ENCODE peak calls at places on chromosome 5, in eight cellular contexts. R, O, V, I, W, M, U and H are unnamed samples.

GRCh38 chr5:132491368-132492364 is 1.1 kb upstream of the IRF1 start:
- DNase-seq in R (no peak), O (no peak), V (no peak), I (no peak), W (no peak), M (no peak), U (peak; percentile 52), H (peak; percentile 71)

GRCh38 chr5:179806250-179807045 is at the start of gene MGAT4B:
- DNase-seq in R (no peak), O (peak; percentile 70), V (no peak), I (peak; percentile 74), W (no peak), M (peak; percentile 73), U (peak; percentile 78), H (peak; percentile 88)

GRCh38 chr5:130287438-130287837 is 383.2 kb downstream of the CHSY3 start:
- DNase-seq in R (no peak), O (no peak), V (no peak), I (no peak), W (no peak), M (no peak), U (no peak), H (no peak)

GRCh38 chr5:36373527-36374086 is 71.9 kb upstream of the RANBP3L start:
- DNase-seq in R (no peak), O (peak; percentile 38), V (peak; percentile 64), I (peak; percentile 82), W (no peak), M (peak; percentile 61), U (no peak), H (no peak)

GRCh38 chr5:90982576-90982975 is 400.5 kb downstream of the ARRDC3 start:
- DNase-seq in R (peak; percentile 18), O (no peak), V (peak; percentile 69), I (no peak), W (no peak), M (no peak), U (no peak), H (no peak)

GRCh38 chr5:95823241-95823737 is 763 bp upstream of the GLRX start:
- DNase-seq in R (no peak), O (no peak), V (no peak), I (no peak), W (no peak), M (no peak), U (no peak), H (no peak)

GRCh38 chr5:12217039-12217438 is 312.8 kb upstream of the CTNND2 start:
- DNase-seq in R (no peak), O (no peak), V (no peak), I (no peak), W (no peak), M (no peak), U (no peak), H (no peak)

GRCh38 chr5:119522841-119523240 is 70.5 kb downstream of the HSD17B4 start:
- DNase-seq in R (no peak), O (no peak), V (no peak), I (no peak), W (no peak), M (no peak), U (no peak), H (no peak)

GRCh38 chr5:151923865-151924264 is 786 bp downstream of the GLRA1 start:
- DNase-seq in R (peak; percentile 25), O (no peak), V (no peak), I (peak; percentile 42), W (no peak), M (no peak), U (no peak), H (no peak)

GRCh38 chr5:181191526-181192336 is 13.3 kb downstream of the TRIM7 start:
- DNase-seq in R (peak; percentile 65), O (peak; percentile 94), V (peak; percentile 91), I (peak; percentile 96), W (peak; percentile 76), M (peak; percentile 96), U (peak; percentile 99), H (peak; percentile 98)

GRCh38 chr5:92560698-92561361 is 1020.2 kb downstream of the NR2F1-AS1 start:
- DNase-seq in R (no peak), O (peak; percentile 59), V (peak; percentile 66), I (peak; percentile 4), W (peak; percentile 52), M (peak; percentile 89), U (no peak), H (no peak)

GRCh38 chr5:151093476-151093889 is 12.6 kb upstream of the TNIP1 start:
- DNase-seq in R (no peak), O (peak; percentile 94), V (peak; percentile 90), I (peak; percentile 87), W (peak; percentile 92), M (peak; percentile 79), U (no peak), H (no peak)

GRCh38 chr5:58318468-58318867 is 141.4 kb downstream of the PLK2 start:
- DNase-seq in R (no peak), O (peak; percentile 70), V (peak; percentile 16), I (peak; percentile 32), W (peak; percentile 39), M (peak; percentile 23), U (no peak), H (no peak)

GRCh38 chr5:95720094-95720793 is 10.9 kb upstream of the RHOBTB3 start:
- DNase-seq in R (no peak), O (peak; percentile 55), V (no peak), I (no peak), W (no peak), M (no peak), U (no peak), H (no peak)

GRCh38 chr5:151051931-151052608 is 28.8 kb downstream of the TNIP1 start:
- DNase-seq in R (no peak), O (no peak), V (no peak), I (no peak), W (no peak), M (no peak), U (no peak), H (no peak)

GRCh38 chr5:11619339-11620028 is 284.8 kb downstream of the CTNND2 start:
- DNase-seq in R (no peak), O (no peak), V (no peak), I (peak; percentile 59), W (no peak), M (peak; percentile 14), U (no peak), H (no peak)

GRCh38 chr5:64939772-64940510 is 171.2 kb downstream of the CWC27 start:
- DNase-seq in R (no peak), O (peak; percentile 59), V (peak; percentile 54), I (peak; percentile 53), W (no peak), M (peak; percentile 27), U (no peak), H (peak; percentile 47)

GRCh38 chr5:72209515-72210115 is 102.3 kb downstream of the MAP1B start:
- DNase-seq in R (no peak), O (no peak), V (no peak), I (peak; percentile 44), W (no peak), M (peak; percentile 62), U (no peak), H (no peak)

GRCh38 chr5:125551797-125552196 is 805.4 kb upstream of the ZNF608 start:
- DNase-seq in R (no peak), O (no peak), V (no peak), I (no peak), W (no peak), M (no peak), U (no peak), H (no peak)

GRCh38 chr5:39099831-39100230 is 25.6 kb upstream of the RICTOR start:
- DNase-seq in R (no peak), O (no peak), V (no peak), I (no peak), W (no peak), M (no peak), U (no peak), H (no peak)

GRCh38 chr5:51389326-51389581 is 6.0 kb downstream of the ISL1 start:
- DNase-seq in R (no peak), O (no peak), V (no peak), I (no peak), W (no peak), M (no peak), U (no peak), H (no peak)

GRCh38 chr5:154479160-154479943 is 1.3 kb upstream of the HAND1 start:
- DNase-seq in R (no peak), O (no peak), V (no peak), I (no peak), W (no peak), M (no peak), U (no peak), H (no peak)

DNA sequence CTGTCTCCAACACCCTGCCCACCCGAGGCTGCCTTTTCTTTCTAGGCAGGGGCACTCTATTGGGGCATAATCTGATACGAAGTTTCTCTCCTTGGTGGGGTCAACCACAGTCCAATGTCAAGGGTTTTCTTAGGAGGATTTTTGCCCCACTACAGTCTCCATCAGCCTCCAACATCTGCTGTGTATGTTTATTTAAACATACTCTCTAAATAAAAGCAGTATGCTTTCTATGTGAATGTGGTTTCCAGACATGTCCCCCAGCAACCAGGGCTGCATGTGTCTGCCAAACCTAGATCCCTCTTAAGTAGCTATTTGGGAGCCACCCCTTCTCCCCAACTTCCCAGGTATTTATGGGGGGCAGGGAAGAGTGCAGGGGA is 75.6 kb downstream of the NREP start:
- DNase-seq in R (no peak), O (peak; percentile 52), V (peak; percentile 29), I (no peak), W (no peak), M (no peak), U (no peak), H (no peak)
- H3K4me3 ChIP-seq in R (peak overlapping the region; percentile 8), O (no peak overlapping the region), V (no peak overlapping the region), I (peak overlapping the region; percentile 50), W (no peak overlapping the region), M (no peak overlapping the region), U (no peak overlapping the region), H (no peak overlapping the region)

GRCh38 chr5:15496886-15497285 is 3.1 kb upstream of the FBXL7 start:
- DNase-seq in R (no peak), O (no peak), V (no peak), I (no peak), W (no peak), M (no peak), U (no peak), H (no peak)
- H3K4me3 ChIP-seq in R (no peak overlapping the region), O (no peak overlapping the region), V (no peak overlapping the region), I (no peak overlapping the region), W (no peak overlapping the region), M (no peak overlapping the region), U (no peak overlapping the region), H (no peak overlapping the region)

GRCh38 chr5:141354900-141355469 is at the start of gene PCDHGA4:
- DNase-seq in R (no peak), O (peak; percentile 28), V (no peak), I (no peak), W (no peak), M (no peak), U (no peak), H (no peak)
- H3K4me3 ChIP-seq in R (no peak within 1 kb of the TSS), O (peak within 1 kb of the TSS; percentile 76), V (peak within 1 kb of the TSS; percentile 31), I (no peak within 1 kb of the TSS), W (peak within 1 kb of the TSS; percentile 37), M (peak within 1 kb of the TSS; percentile 35), U (no peak within 1 kb of the TSS), H (peak within 1 kb of the TSS; percentile 32)

DNA sequence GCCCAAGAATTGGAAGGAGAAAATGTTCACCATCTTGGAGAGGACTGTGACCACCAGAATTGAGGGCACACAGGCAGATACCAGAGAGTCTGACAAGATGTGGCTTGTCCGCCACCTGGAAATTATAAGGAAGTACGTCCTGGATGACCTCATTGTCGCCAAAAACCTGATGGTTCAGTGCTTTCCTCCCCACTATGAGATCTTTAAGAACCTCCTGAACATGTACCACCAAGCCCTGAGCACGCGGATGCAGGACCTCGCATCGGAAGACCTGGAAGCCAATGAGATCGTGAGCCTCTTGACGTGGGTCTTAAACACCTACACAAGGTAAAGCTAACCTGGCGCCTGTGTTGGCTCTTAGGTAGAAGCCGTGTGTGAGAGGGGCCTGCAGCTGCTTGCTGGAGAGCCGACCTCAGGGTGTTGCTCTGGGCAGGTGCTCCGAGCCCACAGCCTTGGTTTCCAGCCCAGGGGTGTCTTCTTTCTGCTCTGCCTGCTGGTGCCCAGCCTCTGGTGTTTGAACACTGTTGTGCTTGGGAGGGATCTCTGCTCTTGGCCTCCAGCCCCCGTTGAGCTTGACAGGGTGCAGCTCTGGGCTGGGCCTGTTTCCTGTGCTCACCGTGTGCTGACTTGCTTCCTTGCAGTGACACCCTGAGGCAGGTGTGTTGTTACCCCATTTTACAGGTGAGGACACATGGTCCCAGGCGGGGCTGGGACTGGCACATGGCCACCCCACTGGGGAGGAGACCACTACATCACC is 10.9 kb downstream of the EXOC3 start:
- DNase-seq in R (no peak), O (no peak), V (no peak), I (no peak), W (no peak), M (no peak), U (no peak), H (peak; percentile 50)
- H3K4me3 ChIP-seq in R (no peak overlapping the region), O (no peak overlapping the region), V (no peak overlapping the region), I (no peak overlapping the region), W (no peak overlapping the region), M (no peak overlapping the region), U (no peak overlapping the region), H (no peak overlapping the region)